ENCODE peak calls at places on chromosomes 3 and 15, in four cellular contexts. O is effector CD4-positive, alpha-beta T cell; A is HuH-7; N is EH. K is an unnamed sample.

GRCh38 chr3:194312743-194313281 is 38.3 kb downstream of the CPN2 start:
- DNase-seq in N (peak; percentile 44), A (no peak), O (no peak), K (no peak)

GRCh38 chr3:197532388-197532787 is 23.4 kb downstream of the BDH1 start:
- DNase-seq in N (no peak), A (no peak), O (no peak), K (no peak)

GRCh38 chr3:117149577-117149976 is 440.0 kb downstream of the TUSC7 start:
- DNase-seq in O (no peak), A (no peak), N (no peak), K (no peak)

GRCh38 chr15:48604567-48604966 is 40.9 kb downstream of the FBN1 start:
- DNase-seq in N (peak; percentile 76), A (no peak), O (no peak), K (no peak)

GRCh38 chr3:184592411-184593200 is 31.0 kb downstream of the EPHB3 start:
- DNase-seq in N (peak; percentile 56), A (no peak), O (no peak), K (no peak)

GRCh38 chr3:63644212-63644777 is 8.2 kb upstream of the SNTN start:
- DNase-seq in N (no peak), A (no peak), O (no peak), K (peak; percentile 9)

GRCh38 chr3:36444909-36445308 is 64.6 kb downstream of the STAC start:
- DNase-seq in N (peak; percentile 76), O (no peak), A (no peak), K (no peak)

GRCh38 chr3:12633108-12633507 is 30.8 kb downstream of the RAF1 start:
- DNase-seq in A (no peak), N (no peak), O (no peak), K (no peak)

GRCh38 chr3:184315871-184316661 is 1.7 kb downstream of the EIF4G1 start:
- DNase-seq in O (no peak), A (no peak), N (peak; percentile 37), K (no peak)

GRCh38 chr15:31200735-31201151 is 99.2 kb upstream of the TRPM1 start:
- DNase-seq in O (peak; percentile 52), A (peak; percentile 46), N (peak; percentile 73), K (no peak)

GRCh38 chr3:97037294-97037943 is 223.0 kb downstream of the EPHA6 start:
- DNase-seq in O (no peak), A (no peak), N (no peak), K (no peak)

GRCh38 chr3:52210550-52211046 is 12.6 kb downstream of the ALAS1 start:
- DNase-seq in N (peak; percentile 31), O (no peak), A (no peak), K (no peak)

GRCh38 chr3:50269977-50270413 is 1.0 kb downstream of the SEMA3B start:
- DNase-seq in N (peak; percentile 81), A (no peak), O (no peak), K (no peak)

GRCh38 chr3:11680509-11680908 is 36.8 kb upstream of the VGLL4 start:
- DNase-seq in O (no peak), N (no peak), A (no peak), K (no peak)

GRCh38 chr15:72535911-72536310 is 61.8 kb downstream of the ARIH1 start:
- DNase-seq in A (no peak), O (no peak), N (no peak), K (no peak)

GRCh38 chr3:144085964-144086363 is 114.3 kb downstream of the DIPK2A start:
- DNase-seq in N (peak; percentile 9), O (no peak), A (no peak), K (no peak)

GRCh38 chr3:186998937-186999368 is 68.6 kb downstream of the ST6GAL1 start:
- DNase-seq in O (no peak), A (no peak), N (no peak), K (peak; percentile 90)

GRCh38 chr15:40567111-40567510 is 2.0 kb upstream of the RPUSD2 start:
- DNase-seq in A (peak; percentile 36), O (no peak), N (peak; percentile 20), K (no peak)

GRCh38 chr3:119635719-119636118 is 24.7 kb downstream of the POPDC2 start:
- DNase-seq in O (no peak), N (no peak), A (no peak), K (no peak)

GRCh38 chr3:23203651-23204111 is 554 bp downstream of the UBE2E2 start:
- DNase-seq in A (peak; percentile 15), N (no peak), O (no peak), K (peak; percentile 60)

GRCh38 chr3:16534914-16535301 is 21.4 kb upstream of the RFTN1 start:
- DNase-seq in A (no peak), N (no peak), O (no peak), K (no peak)

GRCh38 chr3:129576514-129577345 is 29.7 kb downstream of the PLXND1 start:
- DNase-seq in A (peak; percentile 60), N (no peak), O (peak; percentile 53), K (no peak)

GRCh38 chr3:187610926-187611545 is 59.2 kb downstream of the SST start:
- DNase-seq in A (no peak), N (peak; percentile 80), O (no peak), K (no peak)

GRCh38 chr3:123766195-123767019 is 117.7 kb downstream of the MYLK start:
- DNase-seq in O (no peak), A (no peak), N (peak; percentile 25), K (peak; percentile 51)

GRCh38 chr3:156674911-156675743 is 737 bp downstream of the TIPARP start:
- DNase-seq in A (no peak), N (peak; percentile 56), O (peak; percentile 24), K (no peak)

GRCh38 chr15:65369651-65370050 is 8.2 kb downstream of the IGDCC3 start:
- DNase-seq in O (no peak), N (no peak), A (no peak), K (no peak)

GRCh38 chr3:131349946-131350347 is 31.6 kb upstream of the NUDT16 start:
- DNase-seq in A (no peak), N (peak; percentile 94), O (no peak), K (no peak)

GRCh38 chr3:169147246-169148008 is 516.1 kb downstream of the MECOM start:
- DNase-seq in O (no peak), N (peak; percentile 63), A (peak; percentile 61), K (peak; percentile 59)

GRCh38 chr3:128875556-128876120 is 3.8 kb upstream of the ACAD9 start:
- DNase-seq in O (peak; percentile 40), A (peak; percentile 77), N (peak; percentile 42), K (peak; percentile 60)

GRCh38 chr15:70569718-70570231 is 193.6 kb downstream of the UACA start:
- DNase-seq in O (no peak), A (no peak), N (no peak), K (no peak)

GRCh38 chr15:86558252-86558651 is 478.6 kb downstream of the AGBL1 start:
- DNase-seq in A (no peak), O (no peak), N (no peak), K (no peak)

GRCh38 chr3:126136428-126137220 is 43.8 kb downstream of the ALDH1L1 start:
- DNase-seq in A (no peak), N (no peak), O (no peak), K (peak; percentile 35)

GRCh38 chr15:66647358-66647757 is 54.7 kb upstream of the SMAD6 start:
- DNase-seq in O (no peak), A (no peak), N (no peak), K (no peak)

GRCh38 chr3:150599611-150600297 is 3.4 kb upstream of the SELENOT start:
- DNase-seq in A (no peak), N (peak; percentile 87), O (no peak), K (no peak)

GRCh38 chr3:14378415-14378814 is 24.0 kb upstream of the SLC6A6 start:
- DNase-seq in O (no peak), A (no peak), N (no peak), K (no peak)

K was measured in H1.